ENCODE peak calls at places on chromosome 9, in five cellular contexts. One of them, this sample, is unnamed.

GRCh38 chr9:3549243-3549642 is 23.4 kb upstream of the RFX3 start:
- DNase-seq in transverse colon: no peak
- DNase-seq in SK-N-SH: peak; percentile 56
- DNase-seq in spleen: no peak
- DNase-seq in stomach: no peak
- DNase-seq in this sample: no peak

GRCh38 chr9:81682177-81682576 is 7.2 kb downstream of the TLE1 start:
- DNase-seq in transverse colon: no peak
- DNase-seq in SK-N-SH: no peak
- DNase-seq in spleen: no peak
- DNase-seq in stomach: no peak
- DNase-seq in this sample: no peak

GRCh38 chr9:94623253-94623652 is 16.1 kb downstream of the FBP1 start:
- DNase-seq in transverse colon: peak; percentile 80
- DNase-seq in SK-N-SH: peak; percentile 67
- DNase-seq in spleen: peak; percentile 78
- DNase-seq in stomach: peak; percentile 70
- DNase-seq in this sample: peak; percentile 47

GRCh38 chr9:28792736-28793135 is 1219.5 kb upstream of the C9orf72 start:
- DNase-seq in transverse colon: no peak
- DNase-seq in SK-N-SH: no peak
- DNase-seq in spleen: no peak
- DNase-seq in stomach: no peak
- DNase-seq in this sample: no peak

GRCh38 chr9:1005043-1005667 is 28.7 kb downstream of the DMRT3 start:
- DNase-seq in transverse colon: no peak
- DNase-seq in SK-N-SH: peak; percentile 24
- DNase-seq in spleen: no peak
- DNase-seq in stomach: no peak
- DNase-seq in this sample: no peak

GRCh38 chr9:76646249-76646648 is 118.0 kb upstream of the PCA3 start:
- DNase-seq in transverse colon: peak; percentile 62
- DNase-seq in SK-N-SH: no peak
- DNase-seq in spleen: no peak
- DNase-seq in stomach: no peak
- DNase-seq in this sample: no peak

GRCh38 chr9:96619491-96620154 is at the start of gene CDC14B:
- DNase-seq in transverse colon: peak; percentile 94
- DNase-seq in SK-N-SH: peak; percentile 94
- DNase-seq in spleen: peak; percentile 82
- DNase-seq in stomach: peak; percentile 98
- DNase-seq in this sample: peak; percentile 24

GRCh38 chr9:132887181-132888120 is 8.8 kb downstream of the SPACA9 start:
- DNase-seq in transverse colon: no peak
- DNase-seq in SK-N-SH: no peak
- DNase-seq in spleen: peak; percentile 71
- DNase-seq in stomach: no peak
- DNase-seq in this sample: no peak

GRCh38 chr9:130896233-130897012 is at the start of gene QRFP:
- DNase-seq in transverse colon: no peak
- DNase-seq in SK-N-SH: no peak
- DNase-seq in spleen: no peak
- DNase-seq in stomach: no peak
- DNase-seq in this sample: no peak

GRCh38 chr9:104232781-104233341 is 138.8 kb downstream of the SMC2 start:
- DNase-seq in transverse colon: no peak
- DNase-seq in SK-N-SH: no peak
- DNase-seq in spleen: no peak
- DNase-seq in stomach: no peak
- DNase-seq in this sample: no peak

GRCh38 chr9:89374176-89374575 is 55.9 kb downstream of the SECISBP2 start:
- DNase-seq in transverse colon: no peak
- DNase-seq in SK-N-SH: no peak
- DNase-seq in spleen: no peak
- DNase-seq in stomach: no peak
- DNase-seq in this sample: no peak

GRCh38 chr9:137269231-137269772 is 8.2 kb upstream of the TOR4A start:
- DNase-seq in transverse colon: peak; percentile 78
- DNase-seq in SK-N-SH: no peak
- DNase-seq in spleen: peak; percentile 76
- DNase-seq in stomach: peak; percentile 82
- DNase-seq in this sample: no peak

GRCh38 chr9:134735441-134736175 is 94.0 kb downstream of the COL5A1 start:
- DNase-seq in transverse colon: peak; percentile 59
- DNase-seq in SK-N-SH: peak; percentile 62
- DNase-seq in spleen: no peak
- DNase-seq in stomach: peak; percentile 33
- DNase-seq in this sample: no peak

GRCh38 chr9:72974501-72974900 is 21.6 kb upstream of the ALDH1A1 start:
- DNase-seq in transverse colon: no peak
- DNase-seq in SK-N-SH: no peak
- DNase-seq in spleen: no peak
- DNase-seq in stomach: no peak
- DNase-seq in this sample: no peak

GRCh38 chr9:69078581-69078980 is 43.0 kb downstream of the FXN start:
- DNase-seq in transverse colon: no peak
- DNase-seq in SK-N-SH: no peak
- DNase-seq in spleen: no peak
- DNase-seq in stomach: no peak
- DNase-seq in this sample: no peak

GRCh38 chr9:83955985-83956287 is 24.1 kb downstream of the HNRNPK start:
- DNase-seq in transverse colon: no peak
- DNase-seq in SK-N-SH: no peak
- DNase-seq in spleen: no peak
- DNase-seq in stomach: no peak
- DNase-seq in this sample: no peak

GRCh38 chr9:35840901-35841900 is 12.2 kb downstream of the TMEM8B start:
- DNase-seq in transverse colon: no peak
- DNase-seq in SK-N-SH: no peak
- DNase-seq in spleen: peak; percentile 62
- DNase-seq in stomach: no peak
- DNase-seq in this sample: no peak

GRCh38 chr9:131776473-131776872 is 36.6 kb upstream of the RAPGEF1 start:
- DNase-seq in transverse colon: no peak
- DNase-seq in SK-N-SH: no peak
- DNase-seq in spleen: no peak
- DNase-seq in stomach: no peak
- DNase-seq in this sample: no peak

GRCh38 chr9:4143951-4144717 is 155.7 kb downstream of the GLIS3 start:
- DNase-seq in transverse colon: no peak
- DNase-seq in SK-N-SH: no peak
- DNase-seq in spleen: no peak
- DNase-seq in stomach: no peak
- DNase-seq in this sample: no peak

GRCh38 chr9:111957856-111958631 is 61.4 kb downstream of the UGCG start:
- DNase-seq in transverse colon: no peak
- DNase-seq in SK-N-SH: no peak
- DNase-seq in spleen: no peak
- DNase-seq in stomach: no peak
- DNase-seq in this sample: no peak

GRCh38 chr9:101485873-101486692 is 47.6 kb upstream of the RNF20 start:
- DNase-seq in transverse colon: peak; percentile 67
- DNase-seq in SK-N-SH: peak; percentile 81
- DNase-seq in spleen: no peak
- DNase-seq in stomach: peak; percentile 48
- DNase-seq in this sample: no peak

GRCh38 chr9:35996358-35996970 is 38.5 kb upstream of the OR2S2 start:
- DNase-seq in transverse colon: no peak
- DNase-seq in SK-N-SH: no peak
- DNase-seq in spleen: no peak
- DNase-seq in stomach: no peak
- DNase-seq in this sample: no peak

GRCh38 chr9:113620377-113621161 is 157.0 kb downstream of the RGS3 start:
- DNase-seq in transverse colon: peak; percentile 63
- DNase-seq in SK-N-SH: peak; percentile 83
- DNase-seq in spleen: peak; percentile 66
- DNase-seq in stomach: peak; percentile 87
- DNase-seq in this sample: no peak

GRCh38 chr9:18861599-18862546 is 171.1 kb downstream of the SAXO1 start:
- DNase-seq in transverse colon: no peak
- DNase-seq in SK-N-SH: no peak
- DNase-seq in spleen: no peak
- DNase-seq in stomach: no peak
- DNase-seq in this sample: no peak

GRCh38 chr9:124259273-124260078 is 1.7 kb downstream of the NEK6 start:
- DNase-seq in transverse colon: peak; percentile 81
- DNase-seq in SK-N-SH: no peak
- DNase-seq in spleen: peak; percentile 74
- DNase-seq in stomach: peak; percentile 84
- DNase-seq in this sample: no peak
- TF ChIP-seq POLR2AphosphoS5 in transverse colon: peak; percentile 7
- TF ChIP-seq POLR2AphosphoS5 in SK-N-SH: peak; percentile 25
- TF ChIP-seq POLR2AphosphoS5 in spleen: no peak
- TF ChIP-seq POLR2AphosphoS5 in stomach: peak; percentile 84
- TF ChIP-seq POLR2AphosphoS5 in this sample: no peak

GRCh38 chr9:9949368-9949767 is 663.4 kb downstream of the PTPRD start:
- DNase-seq in transverse colon: no peak
- DNase-seq in SK-N-SH: no peak
- DNase-seq in spleen: no peak
- DNase-seq in stomach: no peak
- DNase-seq in this sample: no peak
- TF ChIP-seq POLR2AphosphoS5 in transverse colon: no peak
- TF ChIP-seq POLR2AphosphoS5 in SK-N-SH: no peak
- TF ChIP-seq POLR2AphosphoS5 in spleen: no peak
- TF ChIP-seq POLR2AphosphoS5 in stomach: no peak
- TF ChIP-seq POLR2AphosphoS5 in this sample: no peak

GRCh38 chr9:15158019-15158418 is 149.0 kb downstream of the TTC39B start:
- DNase-seq in transverse colon: no peak
- DNase-seq in SK-N-SH: no peak
- DNase-seq in spleen: no peak
- DNase-seq in stomach: no peak
- DNase-seq in this sample: no peak

GRCh38 chr9:15157371-15157770 is 149.6 kb downstream of the TTC39B start:
- DNase-seq in transverse colon: no peak
- DNase-seq in SK-N-SH: no peak
- DNase-seq in spleen: no peak
- DNase-seq in stomach: no peak
- DNase-seq in this sample: no peak

GRCh38 chr9:15155323-15155722 is 151.7 kb downstream of the TTC39B start:
- DNase-seq in transverse colon: no peak
- DNase-seq in SK-N-SH: no peak
- DNase-seq in spleen: no peak
- DNase-seq in stomach: no peak
- DNase-seq in this sample: no peak

GRCh38 chr9:15154677-15155076 is 152.3 kb downstream of the TTC39B start:
- DNase-seq in transverse colon: no peak
- DNase-seq in SK-N-SH: no peak
- DNase-seq in spleen: no peak
- DNase-seq in stomach: no peak
- DNase-seq in this sample: no peak

DNA sequence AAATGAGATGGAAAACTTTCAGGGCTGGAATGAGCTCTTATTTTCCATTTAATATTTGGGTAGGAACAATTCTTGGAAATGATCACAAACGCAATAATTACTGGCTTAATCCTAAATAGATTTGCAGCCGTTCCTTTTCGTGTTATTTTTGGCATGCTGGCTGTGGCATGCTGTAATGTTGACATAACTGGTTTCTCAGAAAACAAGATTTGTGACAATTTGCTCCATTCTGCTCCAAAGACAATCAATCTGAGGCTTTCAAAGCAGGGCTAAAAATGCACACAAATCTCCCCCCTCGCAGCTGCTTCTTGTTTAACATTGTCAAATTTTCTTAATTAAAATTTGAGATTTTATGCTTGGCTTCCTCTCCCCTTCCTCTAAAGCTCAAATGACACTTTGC is 151.2 kb downstream of the TTC39B start:
- DNase-seq in transverse colon: no peak
- DNase-seq in SK-N-SH: peak; percentile 6
- DNase-seq in spleen: no peak
- DNase-seq in stomach: no peak
- DNase-seq in this sample: no peak
- TF ChIP-seq POLR2AphosphoS5 in transverse colon: peak; percentile 51
- TF ChIP-seq POLR2AphosphoS5 in SK-N-SH: no peak
- TF ChIP-seq POLR2AphosphoS5 in spleen: no peak
- TF ChIP-seq POLR2AphosphoS5 in stomach: no peak
- TF ChIP-seq POLR2AphosphoS5 in this sample: no peak

GRCh38 chr9:121584421-121584820 is 67.0 kb upstream of the DAB2IP start:
- DNase-seq in transverse colon: no peak
- DNase-seq in SK-N-SH: no peak
- DNase-seq in spleen: no peak
- DNase-seq in stomach: no peak
- DNase-seq in this sample: no peak
- TF ChIP-seq POLR2AphosphoS5 in transverse colon: no peak
- TF ChIP-seq POLR2AphosphoS5 in SK-N-SH: no peak
- TF ChIP-seq POLR2AphosphoS5 in spleen: no peak
- TF ChIP-seq POLR2AphosphoS5 in stomach: no peak
- TF ChIP-seq POLR2AphosphoS5 in this sample: no peak

GRCh38 chr9:87569008-87569908 is 71.6 kb downstream of the DAPK1 start:
- DNase-seq in transverse colon: no peak
- DNase-seq in SK-N-SH: peak; percentile 82
- DNase-seq in spleen: no peak
- DNase-seq in stomach: no peak
- DNase-seq in this sample: no peak
- TF ChIP-seq POLR2AphosphoS5 in transverse colon: peak; percentile 69
- TF ChIP-seq POLR2AphosphoS5 in SK-N-SH: no peak
- TF ChIP-seq POLR2AphosphoS5 in spleen: no peak
- TF ChIP-seq POLR2AphosphoS5 in stomach: peak; percentile 19
- TF ChIP-seq POLR2AphosphoS5 in this sample: no peak

GRCh38 chr9:15851766-15852165 is 298.9 kb downstream of the CCDC171 start:
- DNase-seq in transverse colon: no peak
- DNase-seq in SK-N-SH: no peak
- DNase-seq in spleen: no peak
- DNase-seq in stomach: no peak
- DNase-seq in this sample: no peak

GRCh38 chr9:15849871-15850270 is 297.0 kb downstream of the CCDC171 start:
- DNase-seq in transverse colon: no peak
- DNase-seq in SK-N-SH: no peak
- DNase-seq in spleen: no peak
- DNase-seq in stomach: no peak
- DNase-seq in this sample: no peak

GRCh38 chr9:15846611-15847010 is 293.8 kb downstream of the CCDC171 start:
- DNase-seq in transverse colon: no peak
- DNase-seq in SK-N-SH: no peak
- DNase-seq in spleen: no peak
- DNase-seq in stomach: no peak
- DNase-seq in this sample: no peak
- TF ChIP-seq POLR2AphosphoS5 in transverse colon: no peak
- TF ChIP-seq POLR2AphosphoS5 in SK-N-SH: no peak
- TF ChIP-seq POLR2AphosphoS5 in spleen: no peak
- TF ChIP-seq POLR2AphosphoS5 in stomach: no peak
- TF ChIP-seq POLR2AphosphoS5 in this sample: no peak